ENCODE peak calls at places on chromosomes 1 and 21, in ten cellular contexts. One of them, this sample, is unnamed.

GRCh38 chr21:34834852-34835501 is 166.2 kb downstream of the CLIC6 start:
- DNase-seq in HAP-1: no peak
- DNase-seq in stomach: no peak
- DNase-seq in naive thymus-derived CD4-positive, alpha-beta T cell: no peak
- DNase-seq in mammary epithelial cell: no peak
- DNase-seq in small intestine: no peak
- DNase-seq in heart right ventricle: no peak
- DNase-seq in bronchial epithelial cell: no peak
- DNase-seq in astrocyte: no peak
- DNase-seq in uterus: no peak
- DNase-seq in this sample: no peak

GRCh38 chr1:243597383-243597782 is 252.7 kb downstream of the AKT3 start:
- DNase-seq in HAP-1: no peak
- DNase-seq in stomach: no peak
- DNase-seq in naive thymus-derived CD4-positive, alpha-beta T cell: no peak
- DNase-seq in mammary epithelial cell: no peak
- DNase-seq in small intestine: no peak
- DNase-seq in heart right ventricle: no peak
- DNase-seq in bronchial epithelial cell: no peak
- DNase-seq in astrocyte: peak; percentile 12
- DNase-seq in uterus: no peak
- DNase-seq in this sample: no peak

GRCh38 chr21:46284722-46285121 is 689 bp downstream of the MCM3AP start:
- DNase-seq in HAP-1: no peak
- DNase-seq in stomach: no peak
- DNase-seq in naive thymus-derived CD4-positive, alpha-beta T cell: no peak
- DNase-seq in mammary epithelial cell: no peak
- DNase-seq in small intestine: no peak
- DNase-seq in heart right ventricle: no peak
- DNase-seq in bronchial epithelial cell: no peak
- DNase-seq in astrocyte: no peak
- DNase-seq in uterus: no peak
- DNase-seq in this sample: no peak

GRCh38 chr21:20971296-20971921 is 26.8 kb upstream of the NCAM2 start:
- DNase-seq in HAP-1: peak; percentile 63
- DNase-seq in stomach: no peak
- DNase-seq in naive thymus-derived CD4-positive, alpha-beta T cell: peak; percentile 10
- DNase-seq in mammary epithelial cell: no peak
- DNase-seq in small intestine: peak; percentile 2
- DNase-seq in heart right ventricle: no peak
- DNase-seq in bronchial epithelial cell: peak; percentile 38
- DNase-seq in astrocyte: peak; percentile 39
- DNase-seq in uterus: no peak
- DNase-seq in this sample: peak; percentile 2

GRCh38 chr1:190436615-190437014 is 41.0 kb downstream of the BRINP3 start:
- DNase-seq in HAP-1: peak; percentile 21
- DNase-seq in stomach: no peak
- DNase-seq in naive thymus-derived CD4-positive, alpha-beta T cell: no peak
- DNase-seq in mammary epithelial cell: peak; percentile 1
- DNase-seq in small intestine: peak; percentile 37
- DNase-seq in heart right ventricle: no peak
- DNase-seq in bronchial epithelial cell: peak; percentile 30
- DNase-seq in astrocyte: peak; percentile 17
- DNase-seq in uterus: no peak
- DNase-seq in this sample: peak; percentile 30

GRCh38 chr21:15446193-15446592 is 283.6 kb upstream of the USP25 start:
- DNase-seq in HAP-1: no peak
- DNase-seq in stomach: no peak
- DNase-seq in naive thymus-derived CD4-positive, alpha-beta T cell: no peak
- DNase-seq in mammary epithelial cell: no peak
- DNase-seq in small intestine: no peak
- DNase-seq in heart right ventricle: no peak
- DNase-seq in bronchial epithelial cell: no peak
- DNase-seq in astrocyte: no peak
- DNase-seq in uterus: no peak
- DNase-seq in this sample: no peak

GRCh38 chr1:156497078-156497742 is 3.4 kb downstream of the MEF2D start:
- DNase-seq in HAP-1: no peak
- DNase-seq in stomach: no peak
- DNase-seq in naive thymus-derived CD4-positive, alpha-beta T cell: no peak
- DNase-seq in mammary epithelial cell: no peak
- DNase-seq in small intestine: peak; percentile 57
- DNase-seq in heart right ventricle: no peak
- DNase-seq in bronchial epithelial cell: no peak
- DNase-seq in astrocyte: no peak
- DNase-seq in uterus: peak; percentile 16
- DNase-seq in this sample: no peak

GRCh38 chr1:29800120-29800519 is 563.8 kb downstream of the PTPRU start:
- DNase-seq in HAP-1: no peak
- DNase-seq in stomach: no peak
- DNase-seq in naive thymus-derived CD4-positive, alpha-beta T cell: no peak
- DNase-seq in mammary epithelial cell: no peak
- DNase-seq in small intestine: no peak
- DNase-seq in heart right ventricle: no peak
- DNase-seq in bronchial epithelial cell: peak; percentile 4
- DNase-seq in astrocyte: no peak
- DNase-seq in uterus: no peak
- DNase-seq in this sample: no peak

GRCh38 chr1:95888877-95889799 is 655.1 kb downstream of the RWDD3 start:
- DNase-seq in HAP-1: no peak
- DNase-seq in stomach: no peak
- DNase-seq in naive thymus-derived CD4-positive, alpha-beta T cell: no peak
- DNase-seq in mammary epithelial cell: no peak
- DNase-seq in small intestine: no peak
- DNase-seq in heart right ventricle: no peak
- DNase-seq in bronchial epithelial cell: no peak
- DNase-seq in astrocyte: no peak
- DNase-seq in uterus: no peak
- DNase-seq in this sample: no peak

GRCh38 chr1:107940178-107940577 is 24.8 kb downstream of the VAV3 start:
- DNase-seq in HAP-1: no peak
- DNase-seq in stomach: no peak
- DNase-seq in naive thymus-derived CD4-positive, alpha-beta T cell: no peak
- DNase-seq in mammary epithelial cell: no peak
- DNase-seq in small intestine: no peak
- DNase-seq in heart right ventricle: peak; percentile 32
- DNase-seq in bronchial epithelial cell: no peak
- DNase-seq in astrocyte: no peak
- DNase-seq in uterus: no peak
- DNase-seq in this sample: no peak

GRCh38 chr1:105317976-105318375 is 1568.3 kb downstream of the AMY1C start:
- DNase-seq in HAP-1: no peak
- DNase-seq in stomach: no peak
- DNase-seq in naive thymus-derived CD4-positive, alpha-beta T cell: no peak
- DNase-seq in mammary epithelial cell: no peak
- DNase-seq in small intestine: no peak
- DNase-seq in heart right ventricle: no peak
- DNase-seq in bronchial epithelial cell: no peak
- DNase-seq in astrocyte: no peak
- DNase-seq in uterus: no peak
- DNase-seq in this sample: no peak

GRCh38 chr21:14942801-14943490 is 121.9 kb downstream of the NRIP1 start:
- DNase-seq in HAP-1: no peak
- DNase-seq in stomach: no peak
- DNase-seq in naive thymus-derived CD4-positive, alpha-beta T cell: no peak
- DNase-seq in mammary epithelial cell: no peak
- DNase-seq in small intestine: no peak
- DNase-seq in heart right ventricle: no peak
- DNase-seq in bronchial epithelial cell: no peak
- DNase-seq in astrocyte: peak; percentile 39
- DNase-seq in uterus: no peak
- DNase-seq in this sample: peak; percentile 23

GRCh38 chr1:25561426-25562100 is 18.2 kb downstream of the LDLRAP1 start:
- DNase-seq in HAP-1: no peak
- DNase-seq in stomach: no peak
- DNase-seq in naive thymus-derived CD4-positive, alpha-beta T cell: peak; percentile 45
- DNase-seq in mammary epithelial cell: no peak
- DNase-seq in small intestine: peak; percentile 55
- DNase-seq in heart right ventricle: no peak
- DNase-seq in bronchial epithelial cell: no peak
- DNase-seq in astrocyte: no peak
- DNase-seq in uterus: no peak
- DNase-seq in this sample: no peak

GRCh38 chr1:32886012-32886827 is at the start of gene HPCA:
- DNase-seq in HAP-1: peak; percentile 89
- DNase-seq in stomach: peak; percentile 61
- DNase-seq in naive thymus-derived CD4-positive, alpha-beta T cell: no peak
- DNase-seq in mammary epithelial cell: peak; percentile 41
- DNase-seq in small intestine: no peak
- DNase-seq in heart right ventricle: peak; percentile 46
- DNase-seq in bronchial epithelial cell: no peak
- DNase-seq in astrocyte: no peak
- DNase-seq in uterus: no peak
- DNase-seq in this sample: no peak
- H3K4me3 ChIP-seq in HAP-1: peak within 1 kb of the TSS; percentile 8
- H3K4me3 ChIP-seq in stomach: peak within 1 kb of the TSS; percentile 24
- H3K4me3 ChIP-seq in naive thymus-derived CD4-positive, alpha-beta T cell: no peak within 1 kb of the TSS
- H3K4me3 ChIP-seq in mammary epithelial cell: no peak within 1 kb of the TSS
- H3K4me3 ChIP-seq in small intestine: no peak within 1 kb of the TSS
- H3K4me3 ChIP-seq in heart right ventricle: peak within 1 kb of the TSS; percentile 24
- H3K4me3 ChIP-seq in bronchial epithelial cell: no peak within 1 kb of the TSS
- H3K4me3 ChIP-seq in astrocyte: no peak within 1 kb of the TSS
- H3K4me3 ChIP-seq in uterus: no peak within 1 kb of the TSS
- H3K4me3 ChIP-seq in this sample: no peak within 1 kb of the TSS

DNA sequence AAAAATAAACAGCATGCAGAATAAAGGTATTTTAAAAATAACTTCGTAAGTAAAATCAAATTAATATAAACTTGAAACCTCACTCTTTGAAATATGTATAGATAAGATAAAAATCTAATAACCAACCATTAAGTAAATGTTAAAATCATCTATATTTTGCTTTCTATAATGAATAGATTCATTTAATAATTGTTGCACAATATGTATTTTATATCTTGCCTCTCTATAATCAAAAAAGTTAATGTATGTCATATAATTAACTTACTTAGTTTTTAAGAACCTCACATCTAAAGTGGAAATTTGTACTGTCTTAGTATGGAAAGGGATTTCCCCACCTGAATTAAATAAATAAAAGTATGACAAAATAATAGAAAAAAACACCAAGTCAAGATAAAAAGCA is 42.4 kb upstream of the RBM34 start:
- DNase-seq in HAP-1: no peak
- DNase-seq in stomach: no peak
- DNase-seq in naive thymus-derived CD4-positive, alpha-beta T cell: no peak
- DNase-seq in mammary epithelial cell: no peak
- DNase-seq in small intestine: no peak
- DNase-seq in heart right ventricle: no peak
- DNase-seq in bronchial epithelial cell: no peak
- DNase-seq in astrocyte: no peak
- DNase-seq in uterus: no peak
- DNase-seq in this sample: no peak
- H3K27me3 ChIP-seq in HAP-1: no peaks in the 10 kb centered on the region
- H3K27me3 ChIP-seq in stomach: no peaks in the 10 kb centered on the region
- H3K27me3 ChIP-seq in naive thymus-derived CD4-positive, alpha-beta T cell: no peaks in the 10 kb centered on the region
- H3K27me3 ChIP-seq in mammary epithelial cell: no peaks in the 10 kb centered on the region
- H3K27me3 ChIP-seq in small intestine: no peaks in the 10 kb centered on the region
- H3K27me3 ChIP-seq in heart right ventricle: no peaks in the 10 kb centered on the region
- H3K27me3 ChIP-seq in bronchial epithelial cell: no peaks in the 10 kb centered on the region
- H3K27me3 ChIP-seq in astrocyte: no peaks in the 10 kb centered on the region
- H3K27me3 ChIP-seq in uterus: no peaks in the 10 kb centered on the region
- H3K27me3 ChIP-seq in this sample: no peaks in the 10 kb centered on the region

GRCh38 chr21:42534361-42534900 is 20.8 kb downstream of the SLC37A1 start:
- DNase-seq in HAP-1: no peak
- DNase-seq in stomach: peak; percentile 26
- DNase-seq in naive thymus-derived CD4-positive, alpha-beta T cell: no peak
- DNase-seq in mammary epithelial cell: no peak
- DNase-seq in small intestine: peak; percentile 37
- DNase-seq in heart right ventricle: no peak
- DNase-seq in bronchial epithelial cell: no peak
- DNase-seq in astrocyte: no peak
- DNase-seq in uterus: no peak
- DNase-seq in this sample: no peak
- H3K4me3 ChIP-seq in HAP-1: no peak overlapping the region
- H3K4me3 ChIP-seq in stomach: no peak overlapping the region
- H3K4me3 ChIP-seq in naive thymus-derived CD4-positive, alpha-beta T cell: no peak overlapping the region
- H3K4me3 ChIP-seq in mammary epithelial cell: no peak overlapping the region
- H3K4me3 ChIP-seq in small intestine: no peak overlapping the region
- H3K4me3 ChIP-seq in heart right ventricle: peak overlapping the region; percentile 7
- H3K4me3 ChIP-seq in bronchial epithelial cell: no peak overlapping the region
- H3K4me3 ChIP-seq in astrocyte: no peak overlapping the region
- H3K4me3 ChIP-seq in uterus: no peak overlapping the region
- H3K4me3 ChIP-seq in this sample: no peak overlapping the region

DNA sequence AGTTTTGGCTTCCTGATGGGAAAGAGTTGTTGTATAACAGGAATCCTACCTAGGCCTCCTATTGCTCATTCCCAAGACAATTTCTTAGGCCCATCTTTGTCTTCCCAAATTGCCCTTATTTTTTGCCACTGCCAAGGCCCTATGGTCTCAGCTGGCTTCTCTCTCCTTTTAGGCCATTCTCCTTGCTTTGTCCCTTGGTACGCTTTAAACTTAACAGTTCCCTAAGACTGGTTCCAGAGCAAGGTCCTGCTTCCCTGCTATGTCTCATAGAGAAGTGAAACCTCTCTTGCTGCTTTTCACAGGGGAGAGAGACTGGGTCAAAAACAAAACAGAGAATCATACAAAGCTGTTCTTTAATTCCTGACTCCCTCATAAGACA is 77.1 kb downstream of the XCL2 start:
- DNase-seq in HAP-1: no peak
- DNase-seq in stomach: no peak
- DNase-seq in naive thymus-derived CD4-positive, alpha-beta T cell: no peak
- DNase-seq in mammary epithelial cell: no peak
- DNase-seq in small intestine: no peak
- DNase-seq in heart right ventricle: no peak
- DNase-seq in bronchial epithelial cell: no peak
- DNase-seq in astrocyte: no peak
- DNase-seq in uterus: no peak
- DNase-seq in this sample: no peak
- H3K27me3 ChIP-seq in HAP-1: no peaks in the 10 kb centered on the region
- H3K27me3 ChIP-seq in stomach: no peaks in the 10 kb centered on the region
- H3K27me3 ChIP-seq in naive thymus-derived CD4-positive, alpha-beta T cell: no peaks in the 10 kb centered on the region
- H3K27me3 ChIP-seq in mammary epithelial cell: no peaks in the 10 kb centered on the region
- H3K27me3 ChIP-seq in small intestine: no peaks in the 10 kb centered on the region
- H3K27me3 ChIP-seq in heart right ventricle: no peaks in the 10 kb centered on the region
- H3K27me3 ChIP-seq in bronchial epithelial cell: no peaks in the 10 kb centered on the region
- H3K27me3 ChIP-seq in astrocyte: no peaks in the 10 kb centered on the region
- H3K27me3 ChIP-seq in uterus: no peaks in the 10 kb centered on the region
- H3K27me3 ChIP-seq in this sample: no peaks in the 10 kb centered on the region

DNA sequence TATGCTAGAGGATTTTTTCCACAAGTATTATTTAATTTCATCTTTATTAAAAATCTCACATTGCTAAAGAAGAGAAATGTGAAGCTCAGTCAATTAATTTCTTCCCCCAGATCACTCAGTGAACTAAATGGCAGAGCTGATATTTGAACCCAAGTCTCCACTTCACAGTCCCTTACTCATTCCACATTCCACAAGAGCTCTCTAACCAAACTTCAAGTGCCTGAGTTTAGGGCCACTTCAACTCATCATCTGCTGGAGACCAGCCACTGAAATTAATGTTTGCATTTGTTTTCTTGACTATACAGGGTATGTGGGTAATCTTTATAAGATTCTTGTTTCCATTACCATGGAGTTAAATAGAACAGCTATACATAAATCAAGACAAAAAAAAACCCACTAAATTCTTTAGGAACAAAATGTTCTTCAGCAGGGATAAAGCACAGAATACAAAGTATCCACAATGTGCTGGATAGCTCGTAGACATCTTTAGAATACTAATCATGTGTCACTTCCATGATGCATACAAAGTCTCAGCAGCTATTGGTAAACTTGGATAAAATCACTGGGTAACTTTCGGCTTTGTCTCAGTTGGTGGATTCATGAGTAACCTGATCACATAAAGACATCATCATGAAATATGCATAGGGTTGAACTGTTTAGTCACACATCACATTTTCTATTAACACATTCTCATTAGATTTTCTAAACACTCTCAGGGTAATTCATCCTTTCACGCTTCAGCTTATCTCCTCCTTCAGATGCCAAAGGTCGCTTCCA is 89.8 kb downstream of the LRRC53 start:
- DNase-seq in HAP-1: no peak
- DNase-seq in stomach: no peak
- DNase-seq in naive thymus-derived CD4-positive, alpha-beta T cell: no peak
- DNase-seq in mammary epithelial cell: no peak
- DNase-seq in small intestine: no peak
- DNase-seq in heart right ventricle: no peak
- DNase-seq in bronchial epithelial cell: peak; percentile 4
- DNase-seq in astrocyte: peak; percentile 49
- DNase-seq in uterus: no peak
- DNase-seq in this sample: no peak
- H3K4me3 ChIP-seq in HAP-1: no peak overlapping the region
- H3K4me3 ChIP-seq in stomach: no peak overlapping the region
- H3K4me3 ChIP-seq in naive thymus-derived CD4-positive, alpha-beta T cell: no peak overlapping the region
- H3K4me3 ChIP-seq in mammary epithelial cell: no peak overlapping the region
- H3K4me3 ChIP-seq in small intestine: no peak overlapping the region
- H3K4me3 ChIP-seq in heart right ventricle: no peak overlapping the region
- H3K4me3 ChIP-seq in bronchial epithelial cell: no peak overlapping the region
- H3K4me3 ChIP-seq in astrocyte: no peak overlapping the region
- H3K4me3 ChIP-seq in uterus: no peak overlapping the region
- H3K4me3 ChIP-seq in this sample: no peak overlapping the region

This sample was measured in AG04450.